ENCODE peak calls at places on chromosomes 2 and 18, in eight cellular contexts. Y is HFFc6; D is A549; J is AG20443; U is lower lobe of right lung; O is activated CD8-positive, alpha-beta memory T cell treated with anti-CD3 and anti-CD28 coated beads, Interleukin-2, amount 50 U/mL, for 48 hours; X is CD8-positive, alpha-beta memory T cell; N is stimulated activated CD4-positive, alpha-beta T cell treated with anti-CD3 and anti-CD28 coated beads, TNF-alpha, amount 100 ng/mL, for 48 hours. Q is an unnamed sample.

GRCh38 chr2:222424729-222425671 is 657 bp downstream of the SGPP2 start:
- DNase-seq in Y (no peak), D (no peak), J (no peak), U (peak; percentile 53), O (peak; percentile 60), X (peak; percentile 33), N (no peak), Q (no peak)

GRCh38 chr2:190511104-190511503 is 23.4 kb downstream of the NEMP2 start:
- DNase-seq in Y (peak; percentile 13), D (peak; percentile 32), J (peak; percentile 57), U (no peak), O (no peak), X (no peak), N (no peak), Q (no peak)

GRCh38 chr18:78542204-78542603 is 437.4 kb upstream of the SALL3 start:
- DNase-seq in Y (no peak), D (peak; percentile 1), J (no peak), U (peak; percentile 92), O (no peak), X (no peak), N (no peak), Q (no peak)

GRCh38 chr18:9259148-9259547 is 75.4 kb upstream of the TWSG1 start:
- DNase-seq in Y (no peak), D (no peak), J (no peak), U (no peak), O (no peak), X (no peak), N (no peak), Q (no peak)

GRCh38 chr2:241891315-241891987 is 21.9 kb downstream of the RTP5 start:
- DNase-seq in Y (no peak), D (no peak), J (no peak), U (peak; percentile 29), O (no peak), X (no peak), N (no peak), Q (no peak)

GRCh38 chr2:111675419-111676194 is 208.4 kb downstream of the ANAPC1 start:
- DNase-seq in Y (no peak), D (no peak), J (no peak), U (no peak), O (no peak), X (no peak), N (no peak), Q (no peak)

GRCh38 chr18:57727952-57728807 is 74.9 kb downstream of the ATP8B1 start:
- DNase-seq in Y (no peak), D (no peak), J (no peak), U (no peak), O (no peak), X (no peak), N (no peak), Q (no peak)

GRCh38 chr2:38178142-38178541 is 102.2 kb upstream of the CYP1B1 start:
- DNase-seq in Y (no peak), D (no peak), J (no peak), U (peak; percentile 56), O (no peak), X (no peak), N (no peak), Q (no peak)

GRCh38 chr18:48801728-48802542 is 148.8 kb downstream of the SMAD7 start:
- DNase-seq in Y (no peak), D (no peak), J (no peak), U (peak; percentile 12), O (peak; percentile 52), X (no peak), N (no peak), Q (no peak)

GRCh38 chr2:6372317-6372903 is 493.3 kb downstream of the CMPK2 start:
- DNase-seq in Y (peak; percentile 88), D (no peak), J (no peak), U (no peak), O (no peak), X (no peak), N (no peak), Q (no peak)

GRCh38 chr2:239193925-239194687 is 206.7 kb downstream of the HDAC4 start:
- DNase-seq in Y (no peak), D (no peak), J (no peak), U (no peak), O (peak; percentile 25), X (no peak), N (no peak), Q (peak; percentile 67)

GRCh38 chr18:24613887-24614286 is 153.4 kb downstream of the HRH4 start:
- DNase-seq in Y (no peak), D (no peak), J (no peak), U (no peak), O (no peak), X (no peak), N (no peak), Q (no peak)

GRCh38 chr2:215396595-215397313 is 39.1 kb downstream of the FN1 start:
- DNase-seq in Y (peak; percentile 62), D (no peak), J (peak; percentile 42), U (no peak), O (no peak), X (no peak), N (no peak), Q (no peak)

GRCh38 chr18:13611616-13612110 is 114.7 kb downstream of the FAM210A start:
- DNase-seq in Y (peak; percentile 5), D (no peak), J (peak; percentile 72), U (no peak), O (no peak), X (no peak), N (no peak), Q (no peak)

GRCh38 chr2:239871481-239872435 is 153.4 kb downstream of the NDUFA10 start:
- DNase-seq in Y (no peak), D (no peak), J (peak; percentile 7), U (no peak), O (peak; percentile 32), X (no peak), N (no peak), Q (no peak)

GRCh38 chr2:84971799-84972790 is 1.1 kb downstream of the KCMF1 start:
- DNase-seq in Y (no peak), D (no peak), J (peak; percentile 70), U (peak; percentile 75), O (peak; percentile 82), X (peak; percentile 74), N (peak; percentile 49), Q (peak; percentile 63)

GRCh38 chr2:33104052-33104623 is 157.4 kb downstream of the LTBP1 start:
- DNase-seq in Y (peak; percentile 39), D (no peak), J (peak; percentile 42), U (no peak), O (no peak), X (no peak), N (no peak), Q (no peak)

GRCh38 chr18:27921392-27921791 is 255.5 kb downstream of the CDH2 start:
- DNase-seq in Y (no peak), D (peak; percentile 1), J (no peak), U (no peak), O (no peak), X (no peak), N (no peak), Q (no peak)

GRCh38 chr2:112768432-112768831 is 4.0 kb upstream of the CKAP2L start:
- DNase-seq in Y (peak; percentile 65), D (no peak), J (no peak), U (no peak), O (no peak), X (no peak), N (no peak), Q (no peak)

GRCh38 chr2:170214309-170214902 is 36.5 kb downstream of the MYO3B start:
- DNase-seq in Y (no peak), D (no peak), J (no peak), U (no peak), O (no peak), X (no peak), N (no peak), Q (no peak)

GRCh38 chr2:140506606-140507005 is 1624.2 kb downstream of the LRP1B start:
- DNase-seq in Y (no peak), D (no peak), J (peak; percentile 34), U (no peak), O (no peak), X (no peak), N (no peak), Q (no peak)

GRCh38 chr2:236592821-236593220 is 23.2 kb downstream of the ACKR3 start:
- DNase-seq in Y (no peak), D (no peak), J (no peak), U (no peak), O (no peak), X (no peak), N (no peak), Q (no peak)

GRCh38 chr2:54966165-54966819 is 84.0 kb downstream of the RTN4 start:
- DNase-seq in Y (no peak), D (no peak), J (no peak), U (no peak), O (no peak), X (no peak), N (no peak), Q (peak; percentile 38)

GRCh38 chr2:46849741-46850474 is 65.7 kb downstream of the MCFD2 start:
- DNase-seq in Y (peak; percentile 42), D (no peak), J (no peak), U (no peak), O (no peak), X (no peak), N (no peak), Q (no peak)

GRCh38 chr2:121093735-121094520 is 191.1 kb downstream of the TFCP2L1 start:
- DNase-seq in Y (peak; percentile 37), D (no peak), J (peak; percentile 60), U (no peak), O (no peak), X (no peak), N (no peak), Q (no peak)

GRCh38 chr2:222289280-222290250 is 9.2 kb downstream of the PAX3 start:
- DNase-seq in Y (no peak), D (no peak), J (no peak), U (no peak), O (no peak), X (no peak), N (no peak), Q (no peak)

GRCh38 chr2:71713581-71714580 is 260.5 kb downstream of the DYSF start:
- DNase-seq in Y (peak; percentile 70), D (no peak), J (peak; percentile 83), U (no peak), O (no peak), X (no peak), N (no peak), Q (no peak)

GRCh38 chr2:229672021-229672420 is 42.3 kb downstream of the DNER start:
- DNase-seq in Y (no peak), D (no peak), J (no peak), U (no peak), O (no peak), X (no peak), N (no peak), Q (no peak)

GRCh38 chr2:113876503-113877387 is 13.1 kb upstream of the ACTR3 start:
- DNase-seq in Y (no peak), D (no peak), J (no peak), U (peak; percentile 68), O (peak; percentile 87), X (peak; percentile 52), N (peak; percentile 83), Q (no peak)

GRCh38 chr2:102736607-102737409 is 25.0 kb upstream of the TMEM182 start:
- DNase-seq in Y (peak; percentile 25), D (peak; percentile 68), J (peak; percentile 97), U (peak; percentile 93), O (peak; percentile 93), X (peak; percentile 81), N (peak; percentile 69), Q (peak; percentile 58)

Q was measured in anterior cingulate cortex.